ENCODE peak calls at places on chromosome 22, in nine cellular contexts. I is activated effector memory CD4-positive, alpha-beta T cell treated with anti-CD3 and anti-CD28 coated beads, Interleukin-2, amount 50 U/mL, for 16 hours; F is body of pancreas; B is HL-60; Q is MG63; T is amygdala; N is nephron progenitor cell; R is right cardiac atrium; S is activated gamma-delta T cell treated with Interleukin-2 at 50 U/mL for 16 hours. G is an unnamed sample.

GRCh38 chr22:26671317-26672059 is 14.1 kb downstream of the MIAT start:
- DNase-seq in N (no peak), B (peak), I (peak), S (peak), T (no peak), R (peak), F (peak), Q (no peak), G (peak)

GRCh38 chr22:20101638-20102037 is 14.3 kb upstream of the RANBP1 start:
- DNase-seq in R (peak), T (no peak), Q (no peak), B (no peak), F (no peak), I (no peak), N (no peak), S (no peak), G (no peak)

GRCh38 chr22:43921361-43921760 is 2.2 kb upstream of the PNPLA3 start:
- DNase-seq in S (no peak), F (no peak), B (no peak), R (no peak), N (no peak), I (no peak), Q (peak), T (peak), G (no peak)

GRCh38 chr22:35977136-35977535 is 51.5 kb downstream of the RBFOX2 start:
- DNase-seq in T (no peak), S (no peak), Q (no peak), I (no peak), B (no peak), N (no peak), F (no peak), R (no peak), G (no peak)

GRCh38 chr22:22061085-22062077 is 78.8 kb upstream of the TOP3B start:
- DNase-seq in N (no peak), B (peak), R (peak), F (no peak), I (no peak), Q (no peak), T (no peak), S (no peak), G (no peak)

GRCh38 chr22:18024276-18024939 is at the start of gene MICAL3:
- DNase-seq in Q (peak), I (peak), N (peak), B (peak), F (peak), R (peak), S (peak), T (peak), G (peak)

GRCh38 chr22:49026476-49027121 is 801.1 kb downstream of the BRD1 start:
- DNase-seq in I (no peak), B (no peak), R (no peak), S (no peak), Q (peak), T (peak), N (no peak), F (no peak), G (no peak)

GRCh38 chr22:25002241-25002985 is 49.9 kb downstream of the KIAA1671 start:
- DNase-seq in Q (no peak), S (no peak), N (no peak), I (no peak), B (no peak), R (no peak), T (no peak), F (no peak), G (no peak)

GRCh38 chr22:25067851-25068421 is 115.4 kb downstream of the KIAA1671 start:
- DNase-seq in B (no peak), Q (peak), R (peak), S (peak), N (no peak), F (no peak), T (no peak), I (peak), G (peak)

GRCh38 chr22:20738394-20739089 is 35.4 kb upstream of the SERPIND1 start:
- DNase-seq in T (no peak), Q (no peak), I (no peak), N (no peak), F (no peak), B (peak), R (no peak), S (no peak), G (no peak)

GRCh38 chr22:50703726-50704509 is 31.3 kb downstream of the SHANK3 start:
- DNase-seq in I (no peak), F (no peak), R (peak), T (no peak), S (no peak), N (no peak), B (no peak), Q (no peak), G (no peak)

GRCh38 chr22:40721266-40721665 is 42.0 kb downstream of the MCHR1 start:
- DNase-seq in S (no peak), F (no peak), N (peak), Q (peak), I (no peak), T (no peak), B (no peak), R (no peak), G (no peak)